ENCODE peak calls at places on chromosomes 16 and 17, in six cellular contexts. K, Z, I, O, F and U are unnamed samples.

GRCh38 chr17:10843806-10844205 is 5.9 kb upstream of the PIRT start:
- DNase-seq in O (no peak), Z (no peak), K (no peak), F (no peak), I (no peak), U (no peak)

GRCh38 chr17:57021226-57021940 is 43.5 kb downstream of the SCPEP1 start:
- DNase-seq in K (no peak), F (no peak), Z (no peak), I (no peak), O (no peak), U (peak; percentile 40)

GRCh38 chr16:55471448-55472097 is 7.4 kb upstream of the MMP2 start:
- DNase-seq in Z (no peak), K (no peak), O (peak; percentile 82), F (no peak), I (no peak), U (no peak)

GRCh38 chr17:38419508-38419981 is 8.7 kb upstream of the ARHGAP23 start:
- DNase-seq in Z (no peak), O (no peak), I (no peak), F (no peak), K (no peak), U (no peak)

GRCh38 chr17:56597495-56597990 is 4.0 kb downstream of the NOG start:
- DNase-seq in O (peak; percentile 72), I (no peak), Z (no peak), F (no peak), K (peak; percentile 16), U (no peak)

GRCh38 chr17:35433075-35433894 is 985 bp upstream of the SLFN12 start:
- DNase-seq in I (peak; percentile 62), Z (no peak), O (peak; percentile 100), F (no peak), K (peak; percentile 56), U (peak; percentile 78)

GRCh38 chr17:74379495-74380085 is 12.3 kb downstream of the GPR142 start:
- DNase-seq in Z (peak; percentile 93), F (peak; percentile 29), I (peak; percentile 99), K (peak; percentile 96), O (peak; percentile 6), U (peak; percentile 90)

GRCh38 chr17:66777689-66778225 is 57.2 kb upstream of the CACNG5 start:
- DNase-seq in K (no peak), F (peak; percentile 49), Z (no peak), I (no peak), O (no peak), U (no peak)